ENCODE peak calls at places on chromosomes 1 and 21, in eight cellular contexts. One of them, this sample, is unnamed.

GRCh38 chr1:181324797-181325616 is 158.3 kb upstream of the CACNA1E start:
- DNase-seq in upper lobe of right lung: no peak
- DNase-seq in cardiac fibroblast: no peak
- DNase-seq in coronary artery: no peak
- DNase-seq in stomach: no peak
- DNase-seq in heart right ventricle: no peak
- DNase-seq in breast epithelium: no peak
- DNase-seq in RWPE1: peak; percentile 91
- DNase-seq in this sample: peak; percentile 90

GRCh38 chr1:33878392-33878791 is 14.5 kb downstream of the HMGB4 start:
- DNase-seq in upper lobe of right lung: no peak
- DNase-seq in cardiac fibroblast: no peak
- DNase-seq in coronary artery: no peak
- DNase-seq in stomach: no peak
- DNase-seq in heart right ventricle: no peak
- DNase-seq in breast epithelium: no peak
- DNase-seq in RWPE1: no peak
- DNase-seq in this sample: no peak

GRCh38 chr21:34229361-34229760 is 134.4 kb upstream of the KCNE2 start:
- DNase-seq in upper lobe of right lung: no peak
- DNase-seq in cardiac fibroblast: no peak
- DNase-seq in coronary artery: no peak
- DNase-seq in stomach: no peak
- DNase-seq in heart right ventricle: no peak
- DNase-seq in breast epithelium: no peak
- DNase-seq in RWPE1: no peak
- DNase-seq in this sample: no peak

GRCh38 chr1:67586596-67586995 is 98.4 kb upstream of the GADD45A start:
- DNase-seq in upper lobe of right lung: no peak
- DNase-seq in cardiac fibroblast: peak; percentile 62
- DNase-seq in coronary artery: no peak
- DNase-seq in stomach: no peak
- DNase-seq in heart right ventricle: no peak
- DNase-seq in breast epithelium: no peak
- DNase-seq in RWPE1: no peak
- DNase-seq in this sample: no peak

GRCh38 chr21:39052718-39053117 is 130.5 kb downstream of the PSMG1 start:
- DNase-seq in upper lobe of right lung: no peak
- DNase-seq in cardiac fibroblast: no peak
- DNase-seq in coronary artery: no peak
- DNase-seq in stomach: no peak
- DNase-seq in heart right ventricle: no peak
- DNase-seq in breast epithelium: no peak
- DNase-seq in RWPE1: no peak
- DNase-seq in this sample: no peak

GRCh38 chr1:53959664-53960250 is 13.6 kb downstream of the LRRC42 start:
- DNase-seq in upper lobe of right lung: no peak
- DNase-seq in cardiac fibroblast: peak; percentile 48
- DNase-seq in coronary artery: no peak
- DNase-seq in stomach: no peak
- DNase-seq in heart right ventricle: no peak
- DNase-seq in breast epithelium: no peak
- DNase-seq in RWPE1: peak; percentile 53
- DNase-seq in this sample: peak; percentile 49

GRCh38 chr1:234776875-234777849 is 167.2 kb upstream of the IRF2BP2 start:
- DNase-seq in upper lobe of right lung: no peak
- DNase-seq in cardiac fibroblast: no peak
- DNase-seq in coronary artery: peak; percentile 76
- DNase-seq in stomach: no peak
- DNase-seq in heart right ventricle: no peak
- DNase-seq in breast epithelium: peak; percentile 24
- DNase-seq in RWPE1: no peak
- DNase-seq in this sample: no peak

GRCh38 chr21:45570826-45571601 is 28.8 kb upstream of the SLC19A1 start:
- DNase-seq in upper lobe of right lung: no peak
- DNase-seq in cardiac fibroblast: peak; percentile 49
- DNase-seq in coronary artery: peak; percentile 58
- DNase-seq in stomach: peak; percentile 24
- DNase-seq in heart right ventricle: no peak
- DNase-seq in breast epithelium: no peak
- DNase-seq in RWPE1: no peak
- DNase-seq in this sample: no peak

GRCh38 chr1:167110586-167110985 is 16.7 kb downstream of the STYXL2 start:
- DNase-seq in upper lobe of right lung: no peak
- DNase-seq in cardiac fibroblast: no peak
- DNase-seq in coronary artery: no peak
- DNase-seq in stomach: no peak
- DNase-seq in heart right ventricle: no peak
- DNase-seq in breast epithelium: no peak
- DNase-seq in RWPE1: no peak
- DNase-seq in this sample: no peak

GRCh38 chr21:43369596-43370090 is 57.3 kb downstream of the SIK1 start:
- DNase-seq in upper lobe of right lung: no peak
- DNase-seq in cardiac fibroblast: no peak
- DNase-seq in coronary artery: no peak
- DNase-seq in stomach: no peak
- DNase-seq in heart right ventricle: peak; percentile 2
- DNase-seq in breast epithelium: no peak
- DNase-seq in RWPE1: no peak
- DNase-seq in this sample: no peak

GRCh38 chr1:234589854-234590620 is 19.9 kb downstream of the IRF2BP2 start:
- DNase-seq in upper lobe of right lung: no peak
- DNase-seq in cardiac fibroblast: peak; percentile 20
- DNase-seq in coronary artery: no peak
- DNase-seq in stomach: no peak
- DNase-seq in heart right ventricle: no peak
- DNase-seq in breast epithelium: no peak
- DNase-seq in RWPE1: peak; percentile 58
- DNase-seq in this sample: peak; percentile 72

GRCh38 chr1:11804666-11805453 is 904 bp downstream of the MTHFR start:
- DNase-seq in upper lobe of right lung: peak; percentile 79
- DNase-seq in cardiac fibroblast: peak; percentile 45
- DNase-seq in coronary artery: no peak
- DNase-seq in stomach: peak; percentile 66
- DNase-seq in heart right ventricle: no peak
- DNase-seq in breast epithelium: no peak
- DNase-seq in RWPE1: peak; percentile 57
- DNase-seq in this sample: peak; percentile 84

GRCh38 chr1:246691622-246692495 is 32.4 kb upstream of the SCCPDH start:
- DNase-seq in upper lobe of right lung: no peak
- DNase-seq in cardiac fibroblast: no peak
- DNase-seq in coronary artery: no peak
- DNase-seq in stomach: no peak
- DNase-seq in heart right ventricle: no peak
- DNase-seq in breast epithelium: no peak
- DNase-seq in RWPE1: no peak
- DNase-seq in this sample: no peak

GRCh38 chr1:204172404-204173049 is 6.4 kb upstream of the REN start:
- DNase-seq in upper lobe of right lung: no peak
- DNase-seq in cardiac fibroblast: no peak
- DNase-seq in coronary artery: no peak
- DNase-seq in stomach: no peak
- DNase-seq in heart right ventricle: no peak
- DNase-seq in breast epithelium: no peak
- DNase-seq in RWPE1: no peak
- DNase-seq in this sample: no peak

GRCh38 chr1:69861641-69862040 is 293.9 kb downstream of the LRRC7 start:
- DNase-seq in upper lobe of right lung: no peak
- DNase-seq in cardiac fibroblast: no peak
- DNase-seq in coronary artery: no peak
- DNase-seq in stomach: no peak
- DNase-seq in heart right ventricle: no peak
- DNase-seq in breast epithelium: no peak
- DNase-seq in RWPE1: no peak
- DNase-seq in this sample: no peak

GRCh38 chr1:163766537-163766936 is 444.8 kb downstream of the NUF2 start:
- DNase-seq in upper lobe of right lung: no peak
- DNase-seq in cardiac fibroblast: no peak
- DNase-seq in coronary artery: no peak
- DNase-seq in stomach: no peak
- DNase-seq in heart right ventricle: no peak
- DNase-seq in breast epithelium: no peak
- DNase-seq in RWPE1: no peak
- DNase-seq in this sample: no peak

GRCh38 chr1:11766429-11766776 is 4.4 kb downstream of the C1orf167 start:
- DNase-seq in upper lobe of right lung: no peak
- DNase-seq in cardiac fibroblast: no peak
- DNase-seq in coronary artery: no peak
- DNase-seq in stomach: no peak
- DNase-seq in heart right ventricle: no peak
- DNase-seq in breast epithelium: no peak
- DNase-seq in RWPE1: no peak
- DNase-seq in this sample: no peak

GRCh38 chr1:17440827-17441168 is 1.3 kb upstream of the RCC2 start:
- DNase-seq in upper lobe of right lung: no peak
- DNase-seq in cardiac fibroblast: no peak
- DNase-seq in coronary artery: no peak
- DNase-seq in stomach: no peak
- DNase-seq in heart right ventricle: no peak
- DNase-seq in breast epithelium: no peak
- DNase-seq in RWPE1: no peak
- DNase-seq in this sample: peak; percentile 20

GRCh38 chr1:155940993-155941844 is at the start of gene RXFP4:
- DNase-seq in upper lobe of right lung: peak; percentile 82
- DNase-seq in cardiac fibroblast: peak; percentile 15
- DNase-seq in coronary artery: no peak
- DNase-seq in stomach: peak; percentile 67
- DNase-seq in heart right ventricle: no peak
- DNase-seq in breast epithelium: no peak
- DNase-seq in RWPE1: peak; percentile 44
- DNase-seq in this sample: peak; percentile 89

GRCh38 chr1:5448486-5448885 is 543.7 kb downstream of the NPHP4 start:
- DNase-seq in upper lobe of right lung: peak; percentile 23
- DNase-seq in cardiac fibroblast: no peak
- DNase-seq in coronary artery: no peak
- DNase-seq in stomach: no peak
- DNase-seq in heart right ventricle: no peak
- DNase-seq in breast epithelium: no peak
- DNase-seq in RWPE1: no peak
- DNase-seq in this sample: peak; percentile 20

GRCh38 chr21:18548249-18548648 is 144.7 kb upstream of the TMPRSS15 start:
- DNase-seq in upper lobe of right lung: no peak
- DNase-seq in cardiac fibroblast: no peak
- DNase-seq in coronary artery: no peak
- DNase-seq in stomach: no peak
- DNase-seq in heart right ventricle: no peak
- DNase-seq in breast epithelium: no peak
- DNase-seq in RWPE1: no peak
- DNase-seq in this sample: no peak
- TF ChIP-seq CTCF in upper lobe of right lung: no peak
- TF ChIP-seq CTCF in cardiac fibroblast: no peak
- TF ChIP-seq CTCF in coronary artery: no peak
- TF ChIP-seq CTCF in stomach: no peak
- TF ChIP-seq CTCF in heart right ventricle: no peak
- TF ChIP-seq CTCF in breast epithelium: no peak
- TF ChIP-seq CTCF in RWPE1: no peak
- TF ChIP-seq CTCF in this sample: no peak

DNA sequence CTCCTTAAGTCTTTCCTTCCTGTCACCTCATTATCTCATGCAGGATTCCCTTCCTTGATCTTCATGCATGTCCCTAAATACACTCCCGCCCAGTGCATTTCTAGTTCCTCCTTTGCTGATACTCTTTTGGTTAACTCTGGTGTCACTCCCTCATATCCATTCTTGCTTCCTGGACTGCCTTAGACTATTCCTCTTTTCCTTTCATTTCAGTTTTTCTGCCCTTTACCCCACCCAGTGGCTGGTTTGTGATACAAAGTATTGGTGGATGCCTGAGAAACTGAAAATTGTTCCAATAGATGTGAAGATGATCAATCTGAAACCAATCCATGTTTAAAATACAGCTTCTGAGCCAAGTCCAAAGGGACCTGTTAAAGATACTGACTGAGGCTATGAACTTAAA is 553.8 kb upstream of the CAMK1G start:
- DNase-seq in upper lobe of right lung: no peak
- DNase-seq in cardiac fibroblast: no peak
- DNase-seq in coronary artery: no peak
- DNase-seq in stomach: no peak
- DNase-seq in heart right ventricle: no peak
- DNase-seq in breast epithelium: no peak
- DNase-seq in RWPE1: no peak
- DNase-seq in this sample: peak; percentile 43
- TF ChIP-seq CTCF in upper lobe of right lung: no peak
- TF ChIP-seq CTCF in cardiac fibroblast: no peak
- TF ChIP-seq CTCF in coronary artery: no peak
- TF ChIP-seq CTCF in stomach: no peak
- TF ChIP-seq CTCF in heart right ventricle: no peak
- TF ChIP-seq CTCF in breast epithelium: no peak
- TF ChIP-seq CTCF in RWPE1: peak; percentile 15
- TF ChIP-seq CTCF in this sample: no peak

DNA sequence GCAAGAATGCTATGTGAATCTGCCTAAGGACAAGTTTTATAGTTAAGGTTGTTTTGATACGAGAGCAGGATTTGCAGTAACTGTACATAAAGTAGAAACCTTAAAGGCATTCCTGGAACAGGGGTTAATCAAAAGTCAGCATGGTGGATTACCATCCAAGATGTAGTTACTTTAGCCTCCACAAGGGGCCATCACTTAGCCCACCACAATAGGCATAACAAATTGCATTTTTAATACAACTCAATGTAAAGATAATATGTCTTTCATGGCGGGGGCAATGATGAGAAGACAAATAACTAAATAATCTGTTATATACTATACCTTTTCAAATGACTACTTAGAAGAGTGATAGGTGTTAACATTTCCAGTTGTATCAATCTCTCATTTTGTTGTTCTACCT is 611.2 kb upstream of the ADGRL4 start:
- DNase-seq in upper lobe of right lung: no peak
- DNase-seq in cardiac fibroblast: peak; percentile 14
- DNase-seq in coronary artery: no peak
- DNase-seq in stomach: no peak
- DNase-seq in heart right ventricle: no peak
- DNase-seq in breast epithelium: no peak
- DNase-seq in RWPE1: no peak
- DNase-seq in this sample: no peak
- TF ChIP-seq CTCF in upper lobe of right lung: no peak
- TF ChIP-seq CTCF in cardiac fibroblast: peak; percentile 43
- TF ChIP-seq CTCF in coronary artery: no peak
- TF ChIP-seq CTCF in stomach: no peak
- TF ChIP-seq CTCF in heart right ventricle: no peak
- TF ChIP-seq CTCF in breast epithelium: no peak
- TF ChIP-seq CTCF in RWPE1: no peak
- TF ChIP-seq CTCF in this sample: peak; percentile 25

DNA sequence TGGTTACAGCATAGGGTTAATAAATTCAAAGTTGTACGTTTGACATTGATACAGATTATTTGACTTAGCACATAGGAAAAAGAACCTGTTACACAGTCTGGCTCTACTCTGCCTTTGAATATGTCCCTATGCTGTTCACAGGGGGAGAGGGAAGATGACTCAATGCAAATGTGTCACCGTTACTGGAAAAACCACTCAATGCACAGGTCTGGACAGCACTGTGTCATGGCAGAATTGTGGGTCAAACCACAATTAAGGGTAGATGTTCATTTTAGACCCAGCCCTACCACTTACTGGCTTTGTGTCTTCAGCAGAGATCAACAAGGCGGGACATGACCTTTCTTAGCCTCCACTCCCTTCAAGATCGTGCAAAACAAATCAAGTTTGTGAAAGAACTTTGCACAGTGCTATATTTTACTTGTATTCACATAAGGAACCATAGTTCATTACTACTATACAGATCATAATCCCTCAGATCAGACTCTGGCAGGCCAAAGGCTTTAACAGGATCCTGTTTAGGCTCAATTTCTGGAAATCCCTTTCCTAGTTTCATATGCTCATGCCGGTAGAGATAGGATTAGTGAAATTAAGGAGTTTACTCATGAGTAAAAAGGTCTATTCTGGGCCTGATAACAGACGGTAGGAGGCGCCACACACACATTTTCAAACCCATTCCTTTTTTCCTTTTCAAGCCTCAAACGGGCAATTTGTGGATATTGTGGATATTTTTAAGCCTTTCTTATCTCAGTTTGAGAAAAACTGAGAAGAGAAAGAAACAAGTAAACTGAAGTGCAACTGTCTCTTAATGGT is 22.0 kb downstream of the EIF2D start:
- DNase-seq in upper lobe of right lung: no peak
- DNase-seq in cardiac fibroblast: peak; percentile 82
- DNase-seq in coronary artery: no peak
- DNase-seq in stomach: no peak
- DNase-seq in heart right ventricle: no peak
- DNase-seq in breast epithelium: no peak
- DNase-seq in RWPE1: peak; percentile 96
- DNase-seq in this sample: peak; percentile 95
- TF ChIP-seq CTCF in upper lobe of right lung: peak; percentile 26
- TF ChIP-seq CTCF in cardiac fibroblast: peak; percentile 38
- TF ChIP-seq CTCF in coronary artery: no peak
- TF ChIP-seq CTCF in stomach: no peak
- TF ChIP-seq CTCF in heart right ventricle: peak; percentile 35
- TF ChIP-seq CTCF in breast epithelium: no peak
- TF ChIP-seq CTCF in RWPE1: no peak
- TF ChIP-seq CTCF in this sample: peak; percentile 41

This sample was measured in MCF 10A.